ENCODE peak calls at places on chromosomes 2 and 18, in seven cellular contexts. B is endothelial cell, E is astrocyte, I is brain microvascular endothelial cell, N is omental fat pad, D is tibial artery, W is progenitor cell of endocrine pancreas. C is an unnamed sample.

GRCh38 chr2:57460875-57461274 is 585.7 kb upstream of the VRK2 start:
- DNase-seq in B (no peak), I (no peak), D (no peak), W (no peak), N (no peak), E (no peak), C (no peak)

GRCh38 chr2:71521436-71521950 is 68.1 kb downstream of the DYSF start:
- DNase-seq in W (no peak), E (no peak), N (no peak), D (no peak), I (no peak), B (no peak), C (no peak)

GRCh38 chr2:46076251-46076650 is 221.0 kb upstream of the EPAS1 start:
- DNase-seq in N (no peak), W (no peak), I (no peak), D (no peak), E (peak), B (no peak), C (peak)

GRCh38 chr18:49880656-49881055 is 67.3 kb upstream of the ACAA2 start:
- DNase-seq in D (no peak), B (no peak), E (peak), I (peak), N (no peak), W (no peak), C (no peak)

GRCh38 chr2:200695178-200695930 is 109.5 kb downstream of the AOX1 start:
- DNase-seq in W (no peak), I (no peak), B (no peak), E (no peak), N (no peak), D (no peak), C (no peak)

GRCh38 chr2:10382313-10383061 is 65.6 kb downstream of the ODC1 start:
- DNase-seq in D (no peak), I (no peak), B (peak), E (no peak), W (no peak), N (no peak), C (no peak)

GRCh38 chr2:172242968-172243367 is 140.3 kb upstream of the DLX2 start:
- DNase-seq in D (no peak), N (no peak), B (no peak), E (no peak), W (no peak), I (no peak), C (no peak)

GRCh38 chr2:159996792-159997546 is 65.4 kb downstream of the PLA2R1 start:
- DNase-seq in W (no peak), N (no peak), D (no peak), B (peak), I (peak), E (peak), C (peak)

GRCh38 chr18:77127769-77128671 is 4.6 kb downstream of the MBP start:
- DNase-seq in W (no peak), E (peak), I (peak), B (no peak), N (no peak), D (no peak), C (peak)

GRCh38 chr2:28716265-28716865 is 35.3 kb upstream of the PPP1CB start:
- DNase-seq in E (peak), N (no peak), B (no peak), W (no peak), I (peak), D (peak), C (peak)

GRCh38 chr2:88549616-88550292 is 77.5 kb downstream of the EIF2AK3 start:
- DNase-seq in W (no peak), N (no peak), D (no peak), I (no peak), B (no peak), E (no peak), C (no peak)

GRCh38 chr2:100289020-100289419 is 33.3 kb downstream of the LONRF2 start:
- DNase-seq in W (no peak), E (no peak), N (no peak), I (no peak), B (no peak), D (no peak), C (no peak)

GRCh38 chr18:27685807-27686412 is 491.0 kb downstream of the CDH2 start:
- DNase-seq in E (peak), D (no peak), B (peak), I (peak), W (no peak), N (no peak), C (peak)

GRCh38 chr2:157441072-157441454 is 2.8 kb downstream of the CYTIP start:
- DNase-seq in W (no peak), I (no peak), D (no peak), B (no peak), N (no peak), E (no peak), C (no peak)

GRCh38 chr2:62046141-62046540 is 140.7 kb downstream of the COMMD1 start:
- DNase-seq in E (no peak), I (no peak), N (no peak), B (no peak), D (no peak), W (no peak), C (no peak)
- TF ChIP-seq CTCF in E (no peak), I (no peak), N (no peak), B (no peak), D (no peak), W (no peak), C (no peak)

GRCh38 chr2:74267068-74267467 is 68.7 kb downstream of the MTHFD2 start:
- DNase-seq in W (no peak), I (no peak), D (no peak), E (no peak), N (no peak), B (no peak), C (no peak)
- TF ChIP-seq CTCF in W (peak), I (no peak), D (no peak), E (no peak), N (no peak), B (no peak), C (no peak)

GRCh38 chr2:25146896-25147295 is 21.5 kb downstream of the POMC start:
- DNase-seq in I (no peak), E (no peak), D (no peak), N (no peak), W (no peak), B (no peak), C (no peak)
- TF ChIP-seq CTCF in I (no peak), E (no peak), D (no peak), N (no peak), W (no peak), B (no peak), C (no peak)

GRCh38 chr2:95086017-95086416 is 35.6 kb downstream of the MRPS5 start:
- DNase-seq in D (no peak), N (no peak), E (no peak), B (no peak), W (no peak), I (no peak), C (no peak)
- TF ChIP-seq CTCF in D (no peak), N (no peak), E (no peak), B (no peak), W (no peak), I (no peak), C (no peak)

C was measured in AG10803.